ENCODE peak calls at places on chromosomes 11 and 22, in four cellular contexts. A is NT2/D1, I is H1, T is HepG2. F is an unnamed sample.

GRCh38 chr22:31241200-31241599 is 29.1 kb downstream of the LIMK2 start:
- DNase-seq in A (no peak), I (no peak), T (peak; percentile 19), F (no peak)

GRCh38 chr11:93221539-93221938 is 23.7 kb upstream of the SLC36A4 start:
- DNase-seq in A (no peak), I (no peak), T (no peak), F (no peak)

GRCh38 chr22:48492371-48493320 is 1335.0 kb downstream of the BRD1 start:
- DNase-seq in A (peak; percentile 40), I (peak; percentile 70), T (peak; percentile 50), F (peak; percentile 49)

GRCh38 chr11:129417458-129417857 is 41.8 kb downstream of the BARX2 start:
- DNase-seq in A (no peak), I (no peak), T (no peak), F (no peak)

GRCh38 chr22:49960967-49961600 is 512 bp downstream of the PIM3 start:
- DNase-seq in A (no peak), I (peak; percentile 71), T (no peak), F (no peak)

GRCh38 chr22:22195265-22196017 is 49.1 kb upstream of the VPREB1 start:
- DNase-seq in A (peak; percentile 74), I (peak; percentile 95), T (peak; percentile 83), F (peak; percentile 90)

GRCh38 chr11:124538019-124538418 is 5.4 kb downstream of the OR8B12 start:
- DNase-seq in A (no peak), I (no peak), T (no peak), F (no peak)

GRCh38 chr11:34250732-34251639 is 106.8 kb downstream of the ABTB2 start:
- DNase-seq in A (no peak), I (no peak), T (no peak), F (no peak)

GRCh38 chr11:85809191-85809590 is 1.8 kb downstream of the SYTL2 start:
- DNase-seq in A (no peak), I (no peak), T (no peak), F (no peak)

GRCh38 chr11:131234146-131234680 is 136.2 kb upstream of the NTM start:
- DNase-seq in A (no peak), I (no peak), T (no peak), F (no peak)

GRCh38 chr22:21457023-21457787 is 10.0 kb upstream of the TMEM191C start:
- DNase-seq in A (no peak), I (no peak), T (peak; percentile 65), F (no peak)

GRCh38 chr11:116733959-116734517 is 38.7 kb downstream of the BUD13 start:
- DNase-seq in A (no peak), I (no peak), T (no peak), F (no peak)

GRCh38 chr11:127182586-127183203 is 182.1 kb upstream of the KIRREL3 start:
- DNase-seq in A (no peak), I (no peak), T (no peak), F (peak; percentile 9)

GRCh38 chr11:44346983-44347382 is 37.0 kb upstream of the ALX4 start:
- DNase-seq in A (no peak), I (no peak), T (no peak), F (no peak)

GRCh38 chr11:88280673-88281316 is 56.7 kb downstream of the CTSC start:
- DNase-seq in A (no peak), I (no peak), T (no peak), F (no peak)

GRCh38 chr22:49956914-49957825 is 3.4 kb upstream of the PIM3 start:
- DNase-seq in A (no peak), I (no peak), T (no peak), F (no peak)

GRCh38 chr11:61602775-61603569 is 22.1 kb upstream of the SYT7 start:
- DNase-seq in A (no peak), I (no peak), T (no peak), F (no peak)

GRCh38 chr22:23263651-23264555 is 83.6 kb downstream of the BCR start:
- DNase-seq in A (no peak), I (no peak), T (no peak), F (no peak)

GRCh38 chr11:68189888-68190287 is 23.2 kb downstream of the KMT5B start:
- DNase-seq in A (no peak), I (no peak), T (no peak), F (no peak)
- TF ChIP-seq SUZ12 in A (no peak), I (no peak), T (no peak), F (no peak)

GRCh38 chr11:84780689-84781293 is 846.4 kb downstream of the DLG2 start:
- DNase-seq in A (peak; percentile 15), I (no peak), T (peak; percentile 6), F (peak; percentile 6)
- TF ChIP-seq SUZ12 in A (no peak), I (no peak), T (no peak), F (no peak)

GRCh38 chr22:43893266-43893665 is 1.5 kb upstream of the PNPLA5 start:
- DNase-seq in A (no peak), I (no peak), T (no peak), F (no peak)
- TF ChIP-seq SUZ12 in A (no peak), I (no peak), T (no peak), F (no peak)

GRCh38 chr11:72584933-72585597 is 89.2 kb downstream of the PDE2A start:
- DNase-seq in A (no peak), I (no peak), T (no peak), F (no peak)

GRCh38 chr11:72583616-72584292 is 90.5 kb downstream of the PDE2A start:
- DNase-seq in A (no peak), I (no peak), T (no peak), F (no peak)

GRCh38 chr11:72585762-72586590 is 88.2 kb downstream of the PDE2A start:
- DNase-seq in A (peak; percentile 61), I (peak; percentile 82), T (peak; percentile 44), F (peak; percentile 85)

GRCh38 chr11:72583177-72583553 is 91.1 kb downstream of the PDE2A start:
- DNase-seq in A (no peak), I (no peak), T (no peak), F (no peak)

DNA sequence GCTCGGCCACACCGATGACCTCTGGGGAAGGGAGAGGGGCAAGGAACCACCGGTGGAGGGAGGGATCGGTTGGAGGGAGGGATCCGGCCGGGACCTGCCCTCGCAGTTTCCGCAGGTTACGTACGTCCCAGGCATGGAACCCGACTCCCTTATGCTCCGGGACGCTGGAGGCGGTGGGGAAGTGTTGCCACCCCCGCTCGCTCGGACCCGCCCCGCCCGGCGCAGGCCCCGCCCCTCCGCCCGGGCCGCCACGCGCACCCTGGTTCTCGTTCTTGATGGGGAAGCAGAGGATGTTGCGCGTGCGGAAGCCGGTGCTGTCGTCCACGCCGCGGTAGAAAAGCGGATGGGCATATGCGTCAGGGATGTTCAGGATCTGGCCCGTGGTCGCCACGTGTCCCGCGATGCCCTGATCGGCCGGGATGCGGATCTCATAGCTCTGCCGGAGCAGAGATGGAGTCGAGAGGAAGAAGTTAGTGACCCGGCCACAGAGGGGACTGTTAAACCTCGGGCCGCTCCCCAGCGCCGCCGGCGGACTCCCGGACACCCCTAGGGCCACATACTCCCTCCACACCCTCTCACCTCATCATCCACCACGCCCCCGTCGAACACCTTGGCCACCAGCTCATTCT is 89.8 kb downstream of the PDE2A start:
- DNase-seq in A (no peak), I (peak; percentile 83), T (no peak), F (no peak)
- TF ChIP-seq SUZ12 in A (no peak), I (peak; percentile 22), T (no peak), F (no peak)

GRCh38 chr11:33089776-33090175 is 50.4 kb downstream of the TCP11L1 start:
- DNase-seq in A (no peak), I (no peak), T (no peak), F (no peak)
- TF ChIP-seq SUZ12 in A (no peak), I (no peak), T (no peak), F (no peak)

GRCh38 chr22:39622881-39623367 is 52.4 kb downstream of the CACNA1I start:
- DNase-seq in A (peak; percentile 58), I (peak; percentile 93), T (peak; percentile 16), F (peak; percentile 85)
- TF ChIP-seq SUZ12 in A (no peak), I (no peak), T (no peak), F (no peak)

DNA sequence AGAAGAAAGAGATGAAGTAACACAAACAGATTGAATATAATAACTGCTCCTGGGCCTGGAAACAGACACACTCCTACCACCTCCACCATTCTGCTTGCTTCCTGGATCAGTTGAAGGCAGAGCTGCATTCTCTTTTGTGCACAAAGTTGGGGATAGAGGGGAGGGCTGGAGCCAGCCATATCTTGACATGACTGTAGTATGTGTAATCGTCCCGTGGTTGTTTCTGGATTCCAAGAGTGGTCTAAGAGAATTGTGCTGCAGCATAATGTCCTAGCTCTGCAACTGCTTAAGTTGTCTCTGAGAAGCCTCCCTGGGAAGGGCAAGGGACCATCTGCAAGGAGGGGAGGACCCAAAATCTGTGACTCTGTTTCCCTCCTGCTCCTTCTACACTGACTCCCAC is 3.2 kb downstream of the CRY2 start:
- DNase-seq in A (no peak), I (no peak), T (no peak), F (no peak)
- TF ChIP-seq SUZ12 in A (no peak), I (no peak), T (no peak), F (no peak)

DNA sequence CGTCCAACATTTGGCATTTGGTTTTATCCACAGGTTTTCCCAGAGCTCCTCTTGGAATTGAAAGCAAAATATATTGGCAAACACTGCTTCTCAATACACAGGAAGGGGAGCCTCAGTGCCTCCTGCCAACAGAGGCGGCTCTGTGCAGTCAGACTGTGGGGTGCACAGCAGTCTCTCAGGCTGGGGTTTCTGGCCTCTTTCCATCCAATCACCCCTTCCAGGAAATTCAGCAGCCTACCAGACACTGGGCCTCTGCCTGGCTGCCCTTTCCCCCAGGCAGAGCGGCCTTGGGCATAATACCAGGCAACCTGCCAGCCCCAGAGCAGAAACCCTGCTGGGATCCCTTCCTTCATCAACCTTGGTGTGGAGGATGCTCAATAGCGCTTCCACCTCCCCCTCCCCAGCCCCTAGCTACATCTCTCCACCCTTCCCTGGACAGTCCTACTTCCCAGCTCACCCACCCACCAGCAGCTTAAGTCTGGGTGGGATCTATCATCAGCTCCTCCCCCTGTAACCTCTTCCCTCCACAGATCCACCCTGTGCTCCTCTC is 17.8 kb upstream of the RAPSN start:
- DNase-seq in A (no peak), I (no peak), T (no peak), F (no peak)
- TF ChIP-seq SUZ12 in A (no peak), I (no peak), T (no peak), F (no peak)

GRCh38 chr22:43090130-43090789 is 1.1 kb upstream of the TTLL1 start:
- DNase-seq in A (no peak), I (no peak), T (peak; percentile 88), F (peak; percentile 69)

GRCh38 chr22:43088979-43089717 is at the start of gene TTLL1:
- DNase-seq in A (peak; percentile 76), I (peak; percentile 95), T (peak; percentile 82), F (peak; percentile 94)

GRCh38 chr22:43092085-43092484 is 2.9 kb upstream of the TTLL1 start:
- DNase-seq in A (no peak), I (no peak), T (no peak), F (no peak)

GRCh38 chr22:43085658-43086606 is 3.3 kb downstream of the TTLL1 start:
- DNase-seq in A (no peak), I (no peak), T (no peak), F (no peak)

GRCh38 chr22:43088616-43088978 is 594 bp downstream of the TTLL1 start:
- DNase-seq in A (no peak), I (no peak), T (no peak), F (no peak)
- TF ChIP-seq SUZ12 in A (no peak), I (no peak), T (no peak), F (no peak)

F was measured in HEK293T.